ENCODE peak calls at places on chromosome 21, in seven cellular contexts. G is prostate gland, K is fibroblast of pulmonary artery, T is iris pigment epithelial cell, X is endothelial cell, B is stromal cell of bone marrow, R is fibroblast of lung. W is an unnamed sample.

GRCh38 chr21:42426424-42426823 is 22.7 kb downstream of the UBASH3A start:
- DNase-seq in T (no peak), G (no peak), R (no peak), X (no peak), K (no peak), B (no peak), W (no peak)

GRCh38 chr21:46218906-46219590 is 9.5 kb downstream of the LSS start:
- DNase-seq in B (no peak), T (no peak), X (no peak), G (no peak), K (no peak), R (no peak), W (no peak)

GRCh38 chr21:35138665-35139381 is 89.7 kb upstream of the RUNX1 start:
- DNase-seq in B (no peak), R (peak; percentile 31), X (no peak), G (no peak), T (peak; percentile 99), K (peak; percentile 85), W (peak; percentile 33)

GRCh38 chr21:38181101-38181500 is 75.7 kb upstream of the KCNJ15 start:
- DNase-seq in R (peak; percentile 11), B (peak; percentile 59), G (no peak), X (no peak), K (no peak), T (no peak), W (no peak)

GRCh38 chr21:7916329-7917303 is 2604.8 kb upstream of the TPTE start:
- DNase-seq in R (no peak), G (no peak), T (no peak), K (no peak), B (no peak), X (no peak), W (no peak)

GRCh38 chr21:41167348-41168342 is at the start of gene BACE2:
- DNase-seq in T (peak; percentile 71), B (peak; percentile 63), G (peak; percentile 89), K (peak; percentile 74), R (peak; percentile 75), X (peak; percentile 79), W (peak; percentile 51)

GRCh38 chr21:33640697-33641338 is 723 bp downstream of the CRYZL1 start:
- DNase-seq in X (no peak), G (peak; percentile 13), K (peak; percentile 31), B (no peak), R (peak; percentile 28), T (peak; percentile 45), W (peak; percentile 58)

GRCh38 chr21:21286170-21286798 is 288.1 kb downstream of the NCAM2 start:
- DNase-seq in T (no peak), K (no peak), B (no peak), R (no peak), X (no peak), G (no peak), W (no peak)

GRCh38 chr21:42081931-42082381 is 10.8 kb downstream of the UMODL1 start:
- DNase-seq in G (no peak), K (no peak), B (no peak), X (no peak), T (no peak), R (no peak), W (no peak)

GRCh38 chr21:31744162-31744800 is 12.4 kb upstream of the SCAF4 start:
- DNase-seq in B (no peak), T (peak; percentile 36), G (no peak), R (no peak), X (no peak), K (no peak), W (no peak)